ENCODE peak calls at places on chromosomes 12 and 14, in ten cellular contexts. One of them, this sample, is unnamed.

GRCh38 chr14:23469906-23470403 is 452 bp downstream of the NGDN start:
- DNase-seq in T-helper 1 cell: no peak
- DNase-seq in astrocyte of the hippocampus: no peak
- DNase-seq in SHP77 treated with DMSO at 0.1 percent for 48 hours: no peak
- DNase-seq in NCI-H1436: no peak
- DNase-seq in HFF-Myc: no peak
- DNase-seq in non-pigmented ciliary epithelial cell: no peak
- DNase-seq in endothelial cell: no peak
- DNase-seq in effector memory CD4-positive, alpha-beta T cell: no peak
- DNase-seq in H7: no peak
- DNase-seq in this sample: no peak

GRCh38 chr12:65327207-65328076 is 49.0 kb downstream of the MSRB3 start:
- DNase-seq in H7: no peak
- DNase-seq in astrocyte of the hippocampus: peak
- DNase-seq in NCI-H1436: no peak
- DNase-seq in endothelial cell: no peak
- DNase-seq in T-helper 1 cell: no peak
- DNase-seq in effector memory CD4-positive, alpha-beta T cell: no peak
- DNase-seq in HFF-Myc: peak
- DNase-seq in SHP77 treated with DMSO at 0.1 percent for 48 hours: no peak
- DNase-seq in non-pigmented ciliary epithelial cell: no peak
- DNase-seq in this sample: no peak

GRCh38 chr12:123111498-123112165 is 39.3 kb downstream of the PITPNM2 start:
- DNase-seq in non-pigmented ciliary epithelial cell: no peak
- DNase-seq in NCI-H1436: no peak
- DNase-seq in endothelial cell: no peak
- DNase-seq in astrocyte of the hippocampus: peak
- DNase-seq in T-helper 1 cell: no peak
- DNase-seq in H7: no peak
- DNase-seq in effector memory CD4-positive, alpha-beta T cell: no peak
- DNase-seq in HFF-Myc: no peak
- DNase-seq in SHP77 treated with DMSO at 0.1 percent for 48 hours: no peak
- DNase-seq in this sample: no peak

GRCh38 chr14:101791919-101792572 is 30.5 kb downstream of the PPP2R5C start:
- DNase-seq in SHP77 treated with DMSO at 0.1 percent for 48 hours: peak
- DNase-seq in astrocyte of the hippocampus: peak
- DNase-seq in T-helper 1 cell: peak
- DNase-seq in NCI-H1436: no peak
- DNase-seq in HFF-Myc: no peak
- DNase-seq in H7: no peak
- DNase-seq in effector memory CD4-positive, alpha-beta T cell: no peak
- DNase-seq in non-pigmented ciliary epithelial cell: peak
- DNase-seq in endothelial cell: no peak
- DNase-seq in this sample: peak

GRCh38 chr12:110073049-110073831 is 24.9 kb upstream of the C12orf76 start:
- DNase-seq in non-pigmented ciliary epithelial cell: no peak
- DNase-seq in endothelial cell: no peak
- DNase-seq in T-helper 1 cell: peak
- DNase-seq in astrocyte of the hippocampus: no peak
- DNase-seq in H7: peak
- DNase-seq in HFF-Myc: no peak
- DNase-seq in NCI-H1436: peak
- DNase-seq in SHP77 treated with DMSO at 0.1 percent for 48 hours: no peak
- DNase-seq in effector memory CD4-positive, alpha-beta T cell: no peak
- DNase-seq in this sample: peak

GRCh38 chr14:39232554-39233415 is 930 bp upstream of the MIA2 start:
- DNase-seq in SHP77 treated with DMSO at 0.1 percent for 48 hours: no peak
- DNase-seq in astrocyte of the hippocampus: peak
- DNase-seq in endothelial cell: peak
- DNase-seq in T-helper 1 cell: peak
- DNase-seq in H7: no peak
- DNase-seq in non-pigmented ciliary epithelial cell: peak
- DNase-seq in HFF-Myc: peak
- DNase-seq in effector memory CD4-positive, alpha-beta T cell: no peak
- DNase-seq in NCI-H1436: no peak
- DNase-seq in this sample: no peak

GRCh38 chr12:55653031-55653430 is 16.3 kb downstream of the OR10P1 start:
- DNase-seq in NCI-H1436: no peak
- DNase-seq in effector memory CD4-positive, alpha-beta T cell: no peak
- DNase-seq in T-helper 1 cell: no peak
- DNase-seq in endothelial cell: no peak
- DNase-seq in HFF-Myc: no peak
- DNase-seq in SHP77 treated with DMSO at 0.1 percent for 48 hours: no peak
- DNase-seq in H7: no peak
- DNase-seq in astrocyte of the hippocampus: no peak
- DNase-seq in non-pigmented ciliary epithelial cell: no peak
- DNase-seq in this sample: no peak

GRCh38 chr12:45331552-45331951 is 115.7 kb downstream of the ANO6 start:
- DNase-seq in HFF-Myc: no peak
- DNase-seq in SHP77 treated with DMSO at 0.1 percent for 48 hours: no peak
- DNase-seq in T-helper 1 cell: no peak
- DNase-seq in non-pigmented ciliary epithelial cell: no peak
- DNase-seq in H7: no peak
- DNase-seq in endothelial cell: no peak
- DNase-seq in NCI-H1436: no peak
- DNase-seq in effector memory CD4-positive, alpha-beta T cell: no peak
- DNase-seq in astrocyte of the hippocampus: no peak
- DNase-seq in this sample: no peak

GRCh38 chr14:28820677-28821076 is 54.1 kb downstream of the FOXG1 start:
- DNase-seq in SHP77 treated with DMSO at 0.1 percent for 48 hours: no peak
- DNase-seq in non-pigmented ciliary epithelial cell: no peak
- DNase-seq in H7: no peak
- DNase-seq in HFF-Myc: no peak
- DNase-seq in NCI-H1436: no peak
- DNase-seq in effector memory CD4-positive, alpha-beta T cell: no peak
- DNase-seq in endothelial cell: no peak
- DNase-seq in T-helper 1 cell: no peak
- DNase-seq in astrocyte of the hippocampus: no peak
- DNase-seq in this sample: no peak

GRCh38 chr12:83077037-83077436 is 390.3 kb downstream of the TMTC2 start:
- DNase-seq in astrocyte of the hippocampus: no peak
- DNase-seq in SHP77 treated with DMSO at 0.1 percent for 48 hours: no peak
- DNase-seq in H7: no peak
- DNase-seq in HFF-Myc: no peak
- DNase-seq in T-helper 1 cell: no peak
- DNase-seq in endothelial cell: no peak
- DNase-seq in non-pigmented ciliary epithelial cell: no peak
- DNase-seq in NCI-H1436: no peak
- DNase-seq in effector memory CD4-positive, alpha-beta T cell: no peak
- DNase-seq in this sample: no peak

GRCh38 chr12:42237052-42237852 is 796 bp downstream of the YAF2 start:
- DNase-seq in non-pigmented ciliary epithelial cell: no peak
- DNase-seq in endothelial cell: peak
- DNase-seq in effector memory CD4-positive, alpha-beta T cell: peak
- DNase-seq in SHP77 treated with DMSO at 0.1 percent for 48 hours: peak
- DNase-seq in T-helper 1 cell: peak
- DNase-seq in astrocyte of the hippocampus: peak
- DNase-seq in HFF-Myc: peak
- DNase-seq in H7: peak
- DNase-seq in NCI-H1436: peak
- DNase-seq in this sample: peak

GRCh38 chr14:36215217-36215598 is 38.7 kb upstream of the PTCSC3 start:
- DNase-seq in NCI-H1436: no peak
- DNase-seq in non-pigmented ciliary epithelial cell: no peak
- DNase-seq in H7: no peak
- DNase-seq in T-helper 1 cell: no peak
- DNase-seq in HFF-Myc: no peak
- DNase-seq in effector memory CD4-positive, alpha-beta T cell: no peak
- DNase-seq in astrocyte of the hippocampus: no peak
- DNase-seq in SHP77 treated with DMSO at 0.1 percent for 48 hours: peak
- DNase-seq in endothelial cell: no peak
- DNase-seq in this sample: no peak

GRCh38 chr12:58033831-58034230 is 92.5 kb downstream of the ATP23 start:
- DNase-seq in H7: no peak
- DNase-seq in NCI-H1436: no peak
- DNase-seq in HFF-Myc: no peak
- DNase-seq in non-pigmented ciliary epithelial cell: no peak
- DNase-seq in effector memory CD4-positive, alpha-beta T cell: no peak
- DNase-seq in T-helper 1 cell: no peak
- DNase-seq in SHP77 treated with DMSO at 0.1 percent for 48 hours: no peak
- DNase-seq in endothelial cell: no peak
- DNase-seq in astrocyte of the hippocampus: no peak
- DNase-seq in this sample: no peak

GRCh38 chr12:95117178-95117599 is 43.8 kb upstream of the NR2C1 start:
- DNase-seq in astrocyte of the hippocampus: peak
- DNase-seq in effector memory CD4-positive, alpha-beta T cell: peak
- DNase-seq in NCI-H1436: peak
- DNase-seq in non-pigmented ciliary epithelial cell: no peak
- DNase-seq in endothelial cell: peak
- DNase-seq in H7: peak
- DNase-seq in T-helper 1 cell: peak
- DNase-seq in HFF-Myc: peak
- DNase-seq in SHP77 treated with DMSO at 0.1 percent for 48 hours: peak
- DNase-seq in this sample: peak

GRCh38 chr14:105865266-105865903 is 339.0 kb downstream of the TMEM121 start:
- DNase-seq in SHP77 treated with DMSO at 0.1 percent for 48 hours: no peak
- DNase-seq in T-helper 1 cell: no peak
- DNase-seq in astrocyte of the hippocampus: no peak
- DNase-seq in HFF-Myc: no peak
- DNase-seq in endothelial cell: no peak
- DNase-seq in H7: peak
- DNase-seq in effector memory CD4-positive, alpha-beta T cell: no peak
- DNase-seq in non-pigmented ciliary epithelial cell: no peak
- DNase-seq in NCI-H1436: no peak
- DNase-seq in this sample: no peak

GRCh38 chr14:71749613-71750238 is 182.5 kb upstream of the RGS6 start:
- DNase-seq in astrocyte of the hippocampus: peak
- DNase-seq in T-helper 1 cell: no peak
- DNase-seq in endothelial cell: no peak
- DNase-seq in HFF-Myc: no peak
- DNase-seq in NCI-H1436: no peak
- DNase-seq in SHP77 treated with DMSO at 0.1 percent for 48 hours: no peak
- DNase-seq in non-pigmented ciliary epithelial cell: no peak
- DNase-seq in effector memory CD4-positive, alpha-beta T cell: no peak
- DNase-seq in H7: no peak
- DNase-seq in this sample: no peak

GRCh38 chr14:77039285-77040058 is 11.0 kb upstream of the IRF2BPL start:
- DNase-seq in HFF-Myc: no peak
- DNase-seq in endothelial cell: no peak
- DNase-seq in SHP77 treated with DMSO at 0.1 percent for 48 hours: no peak
- DNase-seq in effector memory CD4-positive, alpha-beta T cell: no peak
- DNase-seq in T-helper 1 cell: no peak
- DNase-seq in H7: no peak
- DNase-seq in astrocyte of the hippocampus: peak
- DNase-seq in non-pigmented ciliary epithelial cell: no peak
- DNase-seq in NCI-H1436: no peak
- DNase-seq in this sample: no peak

GRCh38 chr14:62001988-62002387 is 239.8 kb downstream of the SNAPC1 start:
- DNase-seq in effector memory CD4-positive, alpha-beta T cell: no peak
- DNase-seq in H7: no peak
- DNase-seq in T-helper 1 cell: no peak
- DNase-seq in astrocyte of the hippocampus: no peak
- DNase-seq in NCI-H1436: no peak
- DNase-seq in endothelial cell: no peak
- DNase-seq in non-pigmented ciliary epithelial cell: no peak
- DNase-seq in SHP77 treated with DMSO at 0.1 percent for 48 hours: no peak
- DNase-seq in HFF-Myc: no peak
- DNase-seq in this sample: no peak

GRCh38 chr12:15757553-15758255 is 31.5 kb downstream of the EPS8 start:
- DNase-seq in endothelial cell: no peak
- DNase-seq in SHP77 treated with DMSO at 0.1 percent for 48 hours: no peak
- DNase-seq in astrocyte of the hippocampus: peak
- DNase-seq in H7: no peak
- DNase-seq in HFF-Myc: peak
- DNase-seq in effector memory CD4-positive, alpha-beta T cell: no peak
- DNase-seq in NCI-H1436: no peak
- DNase-seq in T-helper 1 cell: no peak
- DNase-seq in non-pigmented ciliary epithelial cell: peak
- DNase-seq in this sample: no peak

GRCh38 chr12:12466157-12466556 is 96.5 kb downstream of the DUSP16 start:
- DNase-seq in endothelial cell: no peak
- DNase-seq in effector memory CD4-positive, alpha-beta T cell: peak
- DNase-seq in T-helper 1 cell: peak
- DNase-seq in SHP77 treated with DMSO at 0.1 percent for 48 hours: no peak
- DNase-seq in NCI-H1436: no peak
- DNase-seq in astrocyte of the hippocampus: no peak
- DNase-seq in non-pigmented ciliary epithelial cell: no peak
- DNase-seq in HFF-Myc: no peak
- DNase-seq in H7: no peak
- DNase-seq in this sample: no peak

GRCh38 chr12:53065470-53065869 is 13.7 kb downstream of the SPRYD3 start:
- DNase-seq in T-helper 1 cell: no peak
- DNase-seq in NCI-H1436: no peak
- DNase-seq in astrocyte of the hippocampus: no peak
- DNase-seq in HFF-Myc: no peak
- DNase-seq in endothelial cell: no peak
- DNase-seq in effector memory CD4-positive, alpha-beta T cell: no peak
- DNase-seq in SHP77 treated with DMSO at 0.1 percent for 48 hours: no peak
- DNase-seq in non-pigmented ciliary epithelial cell: no peak
- DNase-seq in H7: no peak
- DNase-seq in this sample: no peak

GRCh38 chr12:33575346-33575745 is 135.7 kb upstream of the SYT10 start:
- DNase-seq in non-pigmented ciliary epithelial cell: no peak
- DNase-seq in HFF-Myc: no peak
- DNase-seq in effector memory CD4-positive, alpha-beta T cell: no peak
- DNase-seq in astrocyte of the hippocampus: no peak
- DNase-seq in SHP77 treated with DMSO at 0.1 percent for 48 hours: no peak
- DNase-seq in H7: no peak
- DNase-seq in NCI-H1436: no peak
- DNase-seq in T-helper 1 cell: no peak
- DNase-seq in endothelial cell: no peak
- DNase-seq in this sample: no peak

GRCh38 chr14:69584389-69584788 is 9.7 kb upstream of the CCDC177 start:
- DNase-seq in HFF-Myc: no peak
- DNase-seq in SHP77 treated with DMSO at 0.1 percent for 48 hours: no peak
- DNase-seq in non-pigmented ciliary epithelial cell: no peak
- DNase-seq in endothelial cell: no peak
- DNase-seq in NCI-H1436: no peak
- DNase-seq in H7: no peak
- DNase-seq in effector memory CD4-positive, alpha-beta T cell: no peak
- DNase-seq in astrocyte of the hippocampus: no peak
- DNase-seq in T-helper 1 cell: no peak
- DNase-seq in this sample: no peak

GRCh38 chr14:89314274-89314673 is 102.8 kb downstream of the FOXN3 start:
- DNase-seq in non-pigmented ciliary epithelial cell: no peak
- DNase-seq in T-helper 1 cell: no peak
- DNase-seq in H7: no peak
- DNase-seq in endothelial cell: no peak
- DNase-seq in NCI-H1436: no peak
- DNase-seq in HFF-Myc: no peak
- DNase-seq in astrocyte of the hippocampus: no peak
- DNase-seq in SHP77 treated with DMSO at 0.1 percent for 48 hours: no peak
- DNase-seq in effector memory CD4-positive, alpha-beta T cell: no peak
- DNase-seq in this sample: no peak

GRCh38 chr12:27549801-27550652 is 26.0 kb downstream of the PPFIBP1 start:
- DNase-seq in astrocyte of the hippocampus: peak
- DNase-seq in effector memory CD4-positive, alpha-beta T cell: no peak
- DNase-seq in HFF-Myc: peak
- DNase-seq in SHP77 treated with DMSO at 0.1 percent for 48 hours: peak
- DNase-seq in endothelial cell: no peak
- DNase-seq in T-helper 1 cell: no peak
- DNase-seq in NCI-H1436: no peak
- DNase-seq in H7: no peak
- DNase-seq in non-pigmented ciliary epithelial cell: peak
- DNase-seq in this sample: peak

GRCh38 chr14:100237735-100238418 is 1.1 kb upstream of the YY1 start:
- DNase-seq in SHP77 treated with DMSO at 0.1 percent for 48 hours: peak
- DNase-seq in non-pigmented ciliary epithelial cell: no peak
- DNase-seq in H7: peak
- DNase-seq in endothelial cell: peak
- DNase-seq in HFF-Myc: no peak
- DNase-seq in T-helper 1 cell: peak
- DNase-seq in effector memory CD4-positive, alpha-beta T cell: no peak
- DNase-seq in NCI-H1436: peak
- DNase-seq in astrocyte of the hippocampus: peak
- DNase-seq in this sample: peak

GRCh38 chr14:93430889-93431670 is at the start of gene UNC79:
- DNase-seq in endothelial cell: peak
- DNase-seq in effector memory CD4-positive, alpha-beta T cell: no peak
- DNase-seq in non-pigmented ciliary epithelial cell: no peak
- DNase-seq in astrocyte of the hippocampus: peak
- DNase-seq in HFF-Myc: no peak
- DNase-seq in T-helper 1 cell: no peak
- DNase-seq in SHP77 treated with DMSO at 0.1 percent for 48 hours: peak
- DNase-seq in NCI-H1436: peak
- DNase-seq in H7: peak
- DNase-seq in this sample: peak